ENCODE peak calls at places on chromosome 7, in ten cellular contexts. One of them, this sample, is unnamed.
A peak's percentile ranks its signal among the peaks of the same experiment; 100 is the strongest.

GRCh38 chr7:19376591-19376990 is 231.4 kb upstream of the FERD3L start:
- DNase-seq in neuronal stem cell: no peak
- DNase-seq in mammary epithelial cell: no peak
- DNase-seq in mesenchymal stem cell: peak; percentile 61
- DNase-seq in K562: no peak
- DNase-seq in astrocyte: peak; percentile 57
- DNase-seq in colonic mucosa: no peak
- DNase-seq in GM23248: no peak
- DNase-seq in endothelial cell of umbilical vein: no peak
- DNase-seq in IMR-90: peak; percentile 57
- DNase-seq in this sample: no peak

GRCh38 chr7:122006687-122007086 is 133.7 kb downstream of the PTPRZ1 start:
- DNase-seq in neuronal stem cell: no peak
- DNase-seq in mammary epithelial cell: peak; percentile 82
- DNase-seq in mesenchymal stem cell: no peak
- DNase-seq in K562: no peak
- DNase-seq in astrocyte: no peak
- DNase-seq in colonic mucosa: no peak
- DNase-seq in GM23248: no peak
- DNase-seq in endothelial cell of umbilical vein: no peak
- DNase-seq in IMR-90: no peak
- DNase-seq in this sample: peak; percentile 60

GRCh38 chr7:84490661-84491060 is 296.1 kb upstream of the SEMA3A start:
- DNase-seq in neuronal stem cell: no peak
- DNase-seq in mammary epithelial cell: no peak
- DNase-seq in mesenchymal stem cell: no peak
- DNase-seq in K562: no peak
- DNase-seq in astrocyte: peak; percentile 44
- DNase-seq in colonic mucosa: no peak
- DNase-seq in GM23248: peak; percentile 90
- DNase-seq in endothelial cell of umbilical vein: no peak
- DNase-seq in IMR-90: no peak
- DNase-seq in this sample: no peak

GRCh38 chr7:112572669-112573301 is 92.0 kb downstream of the LSMEM1 start:
- DNase-seq in neuronal stem cell: no peak
- DNase-seq in mammary epithelial cell: peak; percentile 29
- DNase-seq in mesenchymal stem cell: no peak
- DNase-seq in K562: no peak
- DNase-seq in astrocyte: no peak
- DNase-seq in colonic mucosa: peak; percentile 80
- DNase-seq in GM23248: no peak
- DNase-seq in endothelial cell of umbilical vein: peak; percentile 7
- DNase-seq in IMR-90: no peak
- DNase-seq in this sample: no peak

GRCh38 chr7:119172043-119172442 is 947.5 kb downstream of the ANKRD7 start:
- DNase-seq in neuronal stem cell: no peak
- DNase-seq in mammary epithelial cell: no peak
- DNase-seq in mesenchymal stem cell: no peak
- DNase-seq in K562: no peak
- DNase-seq in astrocyte: no peak
- DNase-seq in colonic mucosa: no peak
- DNase-seq in GM23248: no peak
- DNase-seq in endothelial cell of umbilical vein: no peak
- DNase-seq in IMR-90: no peak
- DNase-seq in this sample: no peak

GRCh38 chr7:68807681-68808080 is 790.6 kb upstream of the AUTS2 start:
- DNase-seq in neuronal stem cell: no peak
- DNase-seq in mammary epithelial cell: no peak
- DNase-seq in mesenchymal stem cell: no peak
- DNase-seq in K562: no peak
- DNase-seq in astrocyte: no peak
- DNase-seq in colonic mucosa: no peak
- DNase-seq in GM23248: no peak
- DNase-seq in endothelial cell of umbilical vein: no peak
- DNase-seq in IMR-90: no peak
- DNase-seq in this sample: no peak

GRCh38 chr7:88072715-88073055 is 138.6 kb downstream of the ADAM22 start:
- DNase-seq in neuronal stem cell: no peak
- DNase-seq in mammary epithelial cell: no peak
- DNase-seq in mesenchymal stem cell: no peak
- DNase-seq in K562: no peak
- DNase-seq in astrocyte: no peak
- DNase-seq in colonic mucosa: no peak
- DNase-seq in GM23248: no peak
- DNase-seq in endothelial cell of umbilical vein: no peak
- DNase-seq in IMR-90: no peak
- DNase-seq in this sample: no peak

GRCh38 chr7:150962285-150962742 is 15.8 kb downstream of the KCNH2 start:
- DNase-seq in neuronal stem cell: no peak
- DNase-seq in mammary epithelial cell: no peak
- DNase-seq in mesenchymal stem cell: no peak
- DNase-seq in K562: no peak
- DNase-seq in astrocyte: no peak
- DNase-seq in colonic mucosa: no peak
- DNase-seq in GM23248: no peak
- DNase-seq in endothelial cell of umbilical vein: no peak
- DNase-seq in IMR-90: no peak
- DNase-seq in this sample: no peak

GRCh38 chr7:116672596-116673503 is 854 bp downstream of the MET start:
- DNase-seq in neuronal stem cell: no peak
- DNase-seq in mammary epithelial cell: peak; percentile 60
- DNase-seq in mesenchymal stem cell: peak; percentile 37
- DNase-seq in K562: no peak
- DNase-seq in astrocyte: peak; percentile 56
- DNase-seq in colonic mucosa: peak; percentile 52
- DNase-seq in GM23248: peak; percentile 78
- DNase-seq in endothelial cell of umbilical vein: peak; percentile 60
- DNase-seq in IMR-90: peak; percentile 50
- DNase-seq in this sample: peak; percentile 67

GRCh38 chr7:158416283-158416933 is 171.2 kb downstream of the PTPRN2 start:
- DNase-seq in neuronal stem cell: no peak
- DNase-seq in mammary epithelial cell: no peak
- DNase-seq in mesenchymal stem cell: no peak
- DNase-seq in K562: no peak
- DNase-seq in astrocyte: no peak
- DNase-seq in colonic mucosa: no peak
- DNase-seq in GM23248: no peak
- DNase-seq in endothelial cell of umbilical vein: no peak
- DNase-seq in IMR-90: no peak
- DNase-seq in this sample: peak; percentile 49

GRCh38 chr7:142413280-142414000 is 155.6 kb upstream of the PRSS58 start:
- DNase-seq in neuronal stem cell: no peak
- DNase-seq in mammary epithelial cell: peak; percentile 79
- DNase-seq in mesenchymal stem cell: no peak
- DNase-seq in K562: no peak
- DNase-seq in astrocyte: no peak
- DNase-seq in colonic mucosa: no peak
- DNase-seq in GM23248: no peak
- DNase-seq in endothelial cell of umbilical vein: no peak
- DNase-seq in IMR-90: no peak
- DNase-seq in this sample: no peak

GRCh38 chr7:2632717-2633537 is 1.1 kb downstream of the TTYH3 start:
- DNase-seq in neuronal stem cell: no peak
- DNase-seq in mammary epithelial cell: peak; percentile 58
- DNase-seq in mesenchymal stem cell: peak; percentile 85
- DNase-seq in K562: no peak
- DNase-seq in astrocyte: peak; percentile 61
- DNase-seq in colonic mucosa: peak; percentile 76
- DNase-seq in GM23248: peak; percentile 80
- DNase-seq in endothelial cell of umbilical vein: peak; percentile 61
- DNase-seq in IMR-90: peak; percentile 69
- DNase-seq in this sample: peak; percentile 84

GRCh38 chr7:2635148-2635668 is 3.4 kb downstream of the TTYH3 start:
- DNase-seq in neuronal stem cell: no peak
- DNase-seq in mammary epithelial cell: no peak
- DNase-seq in mesenchymal stem cell: no peak
- DNase-seq in K562: no peak
- DNase-seq in astrocyte: no peak
- DNase-seq in colonic mucosa: no peak
- DNase-seq in GM23248: peak; percentile 33
- DNase-seq in endothelial cell of umbilical vein: no peak
- DNase-seq in IMR-90: no peak
- DNase-seq in this sample: no peak

GRCh38 chr7:2633538-2634264 is 1.9 kb downstream of the TTYH3 start:
- DNase-seq in neuronal stem cell: no peak
- DNase-seq in mammary epithelial cell: peak; percentile 70
- DNase-seq in mesenchymal stem cell: peak; percentile 96
- DNase-seq in K562: no peak
- DNase-seq in astrocyte: peak; percentile 83
- DNase-seq in colonic mucosa: no peak
- DNase-seq in GM23248: peak; percentile 97
- DNase-seq in endothelial cell of umbilical vein: peak; percentile 50
- DNase-seq in IMR-90: peak; percentile 89
- DNase-seq in this sample: peak; percentile 74

GRCh38 chr7:2635810-2636701 is 4.3 kb downstream of the TTYH3 start:
- DNase-seq in neuronal stem cell: no peak
- DNase-seq in mammary epithelial cell: no peak
- DNase-seq in mesenchymal stem cell: peak; percentile 57
- DNase-seq in K562: no peak
- DNase-seq in astrocyte: no peak
- DNase-seq in colonic mucosa: no peak
- DNase-seq in GM23248: no peak
- DNase-seq in endothelial cell of umbilical vein: no peak
- DNase-seq in IMR-90: no peak
- DNase-seq in this sample: no peak

DNA sequence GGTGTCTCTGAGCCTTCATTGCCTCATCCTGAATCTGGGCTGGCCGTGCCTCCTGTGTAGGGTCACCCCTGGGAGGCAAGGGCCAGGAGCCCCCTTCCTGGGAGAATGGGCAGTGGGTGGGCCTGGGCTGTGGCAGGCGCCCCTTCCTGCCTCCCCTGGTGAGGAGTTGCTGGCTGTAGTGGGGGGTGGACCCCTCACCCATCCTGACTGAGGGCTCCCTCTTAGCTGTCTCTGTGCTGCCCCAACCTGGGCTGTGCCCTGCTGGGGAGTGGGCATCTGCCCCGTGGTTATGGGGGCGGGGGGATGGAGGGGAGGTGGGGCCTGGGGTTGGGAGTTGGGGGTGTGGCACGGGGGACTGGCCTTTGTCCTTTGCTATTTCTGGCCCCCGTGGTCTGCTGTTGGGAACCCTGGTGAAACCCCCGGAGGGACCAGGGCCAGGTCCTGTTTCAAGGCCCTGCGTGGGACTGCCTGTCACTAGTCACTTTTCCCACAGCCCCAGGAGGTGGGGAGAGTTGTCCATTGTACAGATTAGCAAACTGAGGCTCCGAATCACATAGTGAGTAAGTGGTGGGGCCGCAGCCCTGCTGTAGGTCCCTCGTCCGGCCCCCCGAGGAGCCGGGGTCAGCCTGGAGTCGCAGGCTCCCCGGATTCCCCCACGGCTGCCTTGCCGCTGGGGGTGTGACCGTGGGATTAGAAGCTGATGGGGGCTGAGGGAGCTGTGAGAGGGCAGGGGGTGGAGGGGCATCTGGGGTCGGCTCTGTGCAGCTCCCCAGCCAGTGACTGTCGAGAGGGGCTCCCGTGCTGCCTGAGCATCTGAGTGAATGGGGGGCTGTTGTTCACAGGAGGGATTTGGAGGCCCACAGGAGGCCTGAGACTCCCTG is 2.7 kb downstream of the TTYH3 start:
- DNase-seq in neuronal stem cell: no peak
- DNase-seq in mammary epithelial cell: no peak
- DNase-seq in mesenchymal stem cell: no peak
- DNase-seq in K562: no peak
- DNase-seq in astrocyte: no peak
- DNase-seq in colonic mucosa: no peak
- DNase-seq in GM23248: no peak
- DNase-seq in endothelial cell of umbilical vein: no peak
- DNase-seq in IMR-90: no peak
- DNase-seq in this sample: no peak
- H3K9ac ChIP-seq in neuronal stem cell: peak overlapping the region; percentile 79
- H3K9ac ChIP-seq in mammary epithelial cell: peak overlapping the region; percentile 80
- H3K9ac ChIP-seq in mesenchymal stem cell: peak overlapping the region; percentile 69
- H3K9ac ChIP-seq in K562: peak overlapping the region; percentile 37
- H3K9ac ChIP-seq in astrocyte: peak overlapping the region; percentile 90
- H3K9ac ChIP-seq in colonic mucosa: peak overlapping the region; percentile 94
- H3K9ac ChIP-seq in GM23248: peak overlapping the region; percentile 87
- H3K9ac ChIP-seq in endothelial cell of umbilical vein: peak overlapping the region; percentile 97
- H3K9ac ChIP-seq in IMR-90: peak overlapping the region; percentile 21
- H3K9ac ChIP-seq in this sample: peak overlapping the region; percentile 91

GRCh38 chr7:63867127-63867526 is 131.5 kb upstream of the ZNF722 start:
- DNase-seq in neuronal stem cell: no peak
- DNase-seq in mammary epithelial cell: no peak
- DNase-seq in mesenchymal stem cell: no peak
- DNase-seq in K562: no peak
- DNase-seq in astrocyte: no peak
- DNase-seq in colonic mucosa: no peak
- DNase-seq in GM23248: no peak
- DNase-seq in endothelial cell of umbilical vein: no peak
- DNase-seq in IMR-90: no peak
- DNase-seq in this sample: no peak
- H3K9me3 ChIP-seq in neuronal stem cell: peaks cover 9% of the 10 kb centered on the region
- H3K9me3 ChIP-seq in mammary epithelial cell: peaks cover 23% of the 10 kb centered on the region
- H3K9me3 ChIP-seq in mesenchymal stem cell: peaks cover 74% of the 10 kb centered on the region
- H3K9me3 ChIP-seq in K562: no peaks in the 10 kb centered on the region
- H3K9me3 ChIP-seq in astrocyte: peaks cover 15% of the 10 kb centered on the region
- H3K9me3 ChIP-seq in colonic mucosa: no peaks in the 10 kb centered on the region
- H3K9me3 ChIP-seq in GM23248: no peaks in the 10 kb centered on the region
- H3K9me3 ChIP-seq in endothelial cell of umbilical vein: peaks cover 10% of the 10 kb centered on the region
- H3K9me3 ChIP-seq in IMR-90: peaks cover 20% of the 10 kb centered on the region
- H3K9me3 ChIP-seq in this sample: peaks cover 91% of the 10 kb centered on the region

GRCh38 chr7:27123021-27123476 is 7.5 kb downstream of the HOXA4 start:
- DNase-seq in neuronal stem cell: no peak
- DNase-seq in mammary epithelial cell: peak; percentile 66
- DNase-seq in mesenchymal stem cell: peak; percentile 10
- DNase-seq in K562: no peak
- DNase-seq in astrocyte: peak; percentile 64
- DNase-seq in colonic mucosa: peak; percentile 29
- DNase-seq in GM23248: no peak
- DNase-seq in endothelial cell of umbilical vein: no peak
- DNase-seq in IMR-90: peak; percentile 67
- DNase-seq in this sample: no peak
- H3K27ac ChIP-seq in neuronal stem cell: no peak overlapping the region
- H3K27ac ChIP-seq in mammary epithelial cell: peak overlapping the region; percentile 64
- H3K27ac ChIP-seq in mesenchymal stem cell: peak overlapping the region; percentile 99
- H3K27ac ChIP-seq in K562: no peak overlapping the region
- H3K27ac ChIP-seq in astrocyte: peak overlapping the region; percentile 84
- H3K27ac ChIP-seq in colonic mucosa: peak overlapping the region; percentile 83
- H3K27ac ChIP-seq in GM23248: no peak overlapping the region
- H3K27ac ChIP-seq in endothelial cell of umbilical vein: peak overlapping the region; percentile 96
- H3K27ac ChIP-seq in IMR-90: peak overlapping the region; percentile 99
- H3K27ac ChIP-seq in this sample: no peak overlapping the region

DNA sequence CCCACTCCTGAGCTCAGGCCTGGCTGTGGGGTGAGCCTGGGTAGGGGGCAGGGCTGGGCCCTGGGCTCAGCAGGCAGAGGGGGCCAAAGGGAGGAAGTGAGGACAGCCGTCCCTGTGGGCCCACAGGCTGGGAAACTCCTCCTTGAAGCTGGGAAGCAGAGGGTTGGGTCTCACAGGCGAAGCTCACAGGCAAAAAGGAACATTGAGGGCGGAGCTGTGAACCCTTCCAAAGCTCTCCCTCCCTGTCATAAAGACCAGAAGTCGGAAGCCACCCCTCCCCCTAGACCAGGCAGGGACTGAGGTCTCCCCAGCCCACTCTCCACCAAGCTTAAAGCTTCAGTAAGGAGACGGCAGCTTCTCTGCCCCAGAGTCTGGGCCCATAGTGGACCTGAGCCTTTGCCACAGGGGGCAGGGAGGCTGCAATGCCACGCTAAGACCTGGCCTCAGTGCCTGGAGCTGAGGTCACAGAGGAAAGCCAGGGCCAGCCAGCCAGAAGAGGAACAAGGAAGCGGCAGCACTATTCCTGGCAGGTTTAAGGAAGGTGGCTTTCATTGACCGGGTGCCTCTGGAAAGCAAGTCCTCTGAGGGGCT is 1.0 kb upstream of the KCP start:
- DNase-seq in neuronal stem cell: no peak
- DNase-seq in mammary epithelial cell: no peak
- DNase-seq in mesenchymal stem cell: peak; percentile 63
- DNase-seq in K562: no peak
- DNase-seq in astrocyte: no peak
- DNase-seq in colonic mucosa: peak; percentile 73
- DNase-seq in GM23248: no peak
- DNase-seq in endothelial cell of umbilical vein: no peak
- DNase-seq in IMR-90: no peak
- DNase-seq in this sample: peak; percentile 95
- H3K9ac ChIP-seq in neuronal stem cell: no peak overlapping the region
- H3K9ac ChIP-seq in mammary epithelial cell: no peak overlapping the region
- H3K9ac ChIP-seq in mesenchymal stem cell: no peak overlapping the region
- H3K9ac ChIP-seq in K562: peak overlapping the region; percentile 80
- H3K9ac ChIP-seq in astrocyte: no peak overlapping the region
- H3K9ac ChIP-seq in colonic mucosa: peak overlapping the region; percentile 19
- H3K9ac ChIP-seq in GM23248: no peak overlapping the region
- H3K9ac ChIP-seq in endothelial cell of umbilical vein: no peak overlapping the region
- H3K9ac ChIP-seq in IMR-90: no peak overlapping the region
- H3K9ac ChIP-seq in this sample: peak overlapping the region; percentile 23